ENCODE peak calls at places on chromosomes 7 and 10, in four cellular contexts. K is K562, E is GM12878, Q is HepG2. F is an unnamed sample.

GRCh38 chr7:81367335-81367801 is 402.5 kb downstream of the HGF start:
- DNase-seq in K (no peak), E (no peak), Q (no peak), F (no peak)

GRCh38 chr7:87984088-87984487 is 50.0 kb downstream of the ADAM22 start:
- DNase-seq in Q (no peak), E (no peak), K (no peak), F (no peak)

GRCh38 chr7:28258240-28258639 is 77.6 kb upstream of the JAZF1 start:
- DNase-seq in K (no peak), Q (no peak), E (no peak), F (no peak)

GRCh38 chr10:48525113-48525512 is 79.8 kb downstream of the ARHGAP22 start:
- DNase-seq in E (no peak), K (no peak), Q (no peak), F (no peak)

GRCh38 chr7:2437136-2437535 is 33.7 kb downstream of the CHST12 start:
- DNase-seq in E (no peak), Q (no peak), K (no peak), F (peak)

GRCh38 chr10:131186547-131187253 is 124.8 kb downstream of the TCERG1L start:
- DNase-seq in Q (no peak), E (no peak), K (no peak), F (no peak)

GRCh38 chr10:96283756-96284155 is 12.4 kb upstream of the BLNK start:
- DNase-seq in K (no peak), E (no peak), Q (no peak), F (no peak)

GRCh38 chr10:78980815-78981214 is 88.0 kb upstream of the ZMIZ1 start:
- DNase-seq in K (no peak), Q (no peak), E (no peak), F (no peak)

GRCh38 chr7:151249732-151250072 is 1.2 kb upstream of the SMARCD3 start:
- DNase-seq in K (peak), Q (no peak), E (no peak), F (no peak)

GRCh38 chr10:104657458-104657857 is 16.4 kb downstream of the SORCS3 start:
- DNase-seq in K (no peak), E (no peak), Q (no peak), F (no peak)

GRCh38 chr10:27547482-27547881 is 43.4 kb downstream of the RAB18 start:
- DNase-seq in K (no peak), E (no peak), Q (no peak), F (no peak)

GRCh38 chr7:139617074-139617473 is 93.6 kb downstream of the CLEC2L start:
- DNase-seq in E (no peak), Q (no peak), K (no peak), F (no peak)

GRCh38 chr7:102295346-102296178 is 8.9 kb downstream of the SH2B2 start:
- DNase-seq in Q (no peak), E (no peak), K (no peak), F (no peak)

GRCh38 chr7:140049339-140050024 is 13.3 kb downstream of the PARP12 start:
- DNase-seq in E (no peak), K (no peak), Q (peak), F (no peak)

GRCh38 chr10:128099901-128100300 is 26.3 kb downstream of the MKI67 start:
- DNase-seq in Q (no peak), K (no peak), E (no peak), F (no peak)

GRCh38 chr7:50212666-50213621 is 91.6 kb upstream of the IKZF1 start:
- DNase-seq in Q (no peak), E (no peak), K (no peak), F (no peak)

GRCh38 chr7:57579454-57579853 is 129.5 kb downstream of the ZNF716 start:
- DNase-seq in E (no peak), Q (no peak), K (no peak), F (no peak)

GRCh38 chr10:7233259-7233991 is 177.4 kb downstream of the SFMBT2 start:
- DNase-seq in Q (peak), E (no peak), K (peak), F (no peak)

GRCh38 chr10:35379226-35380137 is 43.2 kb downstream of the CCNY start:
- DNase-seq in Q (no peak), E (peak), K (peak), F (no peak)

GRCh38 chr7:151174246-151175046 is 7.0 kb upstream of the GBX1 start:
- DNase-seq in Q (no peak), K (no peak), E (no peak), F (no peak)

GRCh38 chr7:18087687-18088078 is 60.0 kb upstream of the PRPS1L1 start:
- DNase-seq in K (no peak), E (no peak), Q (no peak), F (peak)

GRCh38 chr10:23512355-23513058 is 73.6 kb downstream of the OTUD1 start:
- DNase-seq in Q (peak), E (no peak), K (peak), F (no peak)

GRCh38 chr7:133923974-133924373 is 203.2 kb upstream of the LRGUK start:
- DNase-seq in K (no peak), Q (no peak), E (no peak), F (no peak)

GRCh38 chr7:31775511-31775910 is 88.5 kb downstream of the PPP1R17 start:
- DNase-seq in Q (no peak), K (no peak), E (no peak), F (no peak)

GRCh38 chr7:140638311-140638791 is 2.3 kb downstream of the DENND2A start:
- DNase-seq in K (no peak), E (no peak), Q (no peak), F (no peak)

GRCh38 chr7:80014507-80014906 is 120.1 kb upstream of the GNAI1 start:
- DNase-seq in Q (no peak), E (no peak), K (no peak), F (peak)

GRCh38 chr7:149803551-149804074 is 30.2 kb upstream of the ZNF467 start:
- DNase-seq in K (no peak), Q (no peak), E (no peak), F (no peak)

GRCh38 chr7:72805526-72806494 is 22.2 kb downstream of the TYW1B start:
- DNase-seq in K (peak), E (no peak), Q (peak), F (no peak)

GRCh38 chr10:66587680-66588050 is 338.2 kb upstream of the LRRTM3 start:
- DNase-seq in E (no peak), K (no peak), Q (no peak), F (no peak)

GRCh38 chr7:115679976-115680375 is 350.6 kb downstream of the TFEC start:
- DNase-seq in Q (peak), K (no peak), E (peak), F (peak)

GRCh38 chr7:115679423-115679822 is 351.1 kb downstream of the TFEC start:
- DNase-seq in K (no peak), E (no peak), Q (no peak), F (no peak)

GRCh38 chr7:115676707-115677106 is 353.9 kb downstream of the TFEC start:
- DNase-seq in E (no peak), Q (no peak), K (no peak), F (no peak)

GRCh38 chr7:115676080-115676479 is 354.5 kb downstream of the TFEC start:
- DNase-seq in E (no peak), Q (no peak), K (no peak), F (peak)

DNA sequence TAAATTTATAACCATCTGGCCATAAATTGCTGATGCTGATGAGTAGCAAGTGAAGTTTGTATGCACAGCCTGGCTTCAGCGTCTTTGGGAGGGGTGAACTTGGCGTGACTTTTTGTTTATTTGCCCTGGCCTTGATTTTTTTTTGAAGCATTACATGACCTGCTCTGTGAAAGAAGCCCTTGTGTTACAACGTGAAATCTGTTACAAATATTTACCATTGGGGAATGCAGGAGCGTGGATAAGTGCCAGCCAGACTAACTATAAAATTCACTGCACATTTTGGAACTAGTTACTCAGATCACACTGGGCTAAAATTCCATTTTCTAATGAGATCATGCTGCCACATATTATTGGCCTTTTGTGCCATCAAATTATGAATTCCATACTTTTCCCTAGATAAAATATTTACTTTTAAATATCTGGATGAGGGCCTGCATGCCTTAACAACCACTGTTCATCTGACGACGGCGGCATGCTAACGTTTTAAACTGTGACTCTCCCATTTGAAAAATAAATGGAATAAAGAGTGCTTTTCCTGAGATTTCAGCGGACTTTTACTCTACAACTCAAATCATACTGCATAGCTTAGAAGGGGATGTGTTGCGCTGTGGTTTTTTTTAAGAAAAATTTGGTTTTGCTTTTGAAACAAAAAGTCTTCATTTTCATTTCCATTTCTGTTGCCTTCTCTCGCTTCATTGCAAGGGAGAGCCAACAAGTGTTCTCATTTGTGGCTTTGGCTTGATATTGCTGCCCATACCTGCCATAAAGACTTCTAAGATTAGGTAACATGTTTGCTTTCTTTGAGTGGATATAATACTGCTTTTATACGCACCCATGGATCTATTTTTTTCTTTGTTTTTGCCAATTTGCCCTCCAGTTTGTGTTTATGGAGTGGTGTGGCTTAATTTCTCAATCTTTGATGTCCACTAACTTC is 352.2 kb downstream of the TFEC start:
- DNase-seq in K (no peak), E (no peak), Q (peak), F (no peak)
- TF ChIP-seq TARDBP in K (no peak), E (no peak), Q (no peak), F (no peak)

GRCh38 chr10:44476421-44476820 is 91.5 kb upstream of the CXCL12 start:
- DNase-seq in E (no peak), Q (no peak), K (no peak), F (no peak)
- TF ChIP-seq TARDBP in E (no peak), Q (no peak), K (no peak), F (no peak)

DNA sequence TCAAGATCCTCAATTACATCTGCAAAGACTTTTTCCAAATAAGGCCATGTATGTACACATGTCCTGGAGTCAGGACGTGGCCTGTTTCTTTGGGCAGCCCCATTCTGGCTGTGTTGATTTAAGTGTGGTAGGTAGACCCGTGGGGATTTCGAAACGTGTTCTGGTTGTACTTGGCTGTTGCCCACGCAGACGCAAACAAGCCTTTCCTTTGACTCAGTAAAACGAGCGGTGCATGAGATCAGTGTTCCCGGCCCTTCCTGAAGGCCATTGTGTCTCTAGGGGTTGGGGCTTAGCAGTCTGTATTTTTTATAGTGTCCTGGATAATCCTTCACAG is 64.8 kb upstream of the DNAJB6 start:
- DNase-seq in Q (peak), K (no peak), E (no peak), F (no peak)
- TF ChIP-seq TARDBP in Q (no peak), K (no peak), E (no peak), F (no peak)

DNA sequence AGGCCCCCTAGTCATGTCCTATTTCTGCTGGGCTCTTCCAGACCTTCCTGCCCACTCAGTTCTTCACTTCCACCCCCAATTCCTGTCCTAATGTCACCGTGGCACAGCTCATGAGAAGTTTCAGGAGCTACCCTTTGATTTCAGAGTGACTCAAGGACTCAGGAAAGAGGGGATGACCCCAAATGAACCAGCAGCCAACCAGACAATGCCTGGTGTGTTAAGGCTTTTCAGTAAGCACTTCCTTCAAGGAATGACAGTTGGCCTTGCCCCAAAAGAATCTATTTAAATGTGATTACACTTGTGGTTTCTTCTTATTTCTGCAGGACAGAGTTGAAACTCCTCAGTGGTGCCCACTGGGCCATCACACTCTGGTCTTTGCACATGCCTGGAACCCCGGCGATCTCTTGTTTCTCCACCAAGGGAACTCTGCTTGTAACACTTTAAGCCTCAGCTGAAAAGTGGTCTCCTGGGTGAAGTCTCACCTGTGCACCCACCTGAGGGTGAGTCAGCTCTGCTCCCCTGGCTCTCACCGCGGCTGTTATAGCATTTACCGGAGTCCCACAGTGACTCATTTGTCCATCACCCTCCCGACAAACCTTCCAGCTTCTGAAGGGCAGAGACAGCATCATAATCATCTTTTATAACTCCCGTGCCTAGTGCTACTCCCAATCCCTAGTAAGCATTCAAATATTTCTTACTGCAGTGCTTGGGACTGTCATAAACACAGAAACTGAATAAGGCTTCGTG is 123.0 kb upstream of the SVIL start:
- DNase-seq in K (no peak), E (no peak), Q (no peak), F (no peak)
- TF ChIP-seq TARDBP in K (no peak), E (no peak), Q (no peak), F (no peak)

GRCh38 chr10:59575269-59575668 is 134.4 kb downstream of the SLC16A9 start:
- DNase-seq in E (no peak), Q (no peak), K (no peak), F (no peak)
- TF ChIP-seq TARDBP in E (no peak), Q (no peak), K (no peak), F (no peak)

GRCh38 chr10:114395361-114396022 is 8.8 kb downstream of the AFAP1L2 start:
- DNase-seq in E (no peak), Q (no peak), K (no peak), F (no peak)
- TF ChIP-seq TARDBP in E (no peak), Q (no peak), K (no peak), F (no peak)

DNA sequence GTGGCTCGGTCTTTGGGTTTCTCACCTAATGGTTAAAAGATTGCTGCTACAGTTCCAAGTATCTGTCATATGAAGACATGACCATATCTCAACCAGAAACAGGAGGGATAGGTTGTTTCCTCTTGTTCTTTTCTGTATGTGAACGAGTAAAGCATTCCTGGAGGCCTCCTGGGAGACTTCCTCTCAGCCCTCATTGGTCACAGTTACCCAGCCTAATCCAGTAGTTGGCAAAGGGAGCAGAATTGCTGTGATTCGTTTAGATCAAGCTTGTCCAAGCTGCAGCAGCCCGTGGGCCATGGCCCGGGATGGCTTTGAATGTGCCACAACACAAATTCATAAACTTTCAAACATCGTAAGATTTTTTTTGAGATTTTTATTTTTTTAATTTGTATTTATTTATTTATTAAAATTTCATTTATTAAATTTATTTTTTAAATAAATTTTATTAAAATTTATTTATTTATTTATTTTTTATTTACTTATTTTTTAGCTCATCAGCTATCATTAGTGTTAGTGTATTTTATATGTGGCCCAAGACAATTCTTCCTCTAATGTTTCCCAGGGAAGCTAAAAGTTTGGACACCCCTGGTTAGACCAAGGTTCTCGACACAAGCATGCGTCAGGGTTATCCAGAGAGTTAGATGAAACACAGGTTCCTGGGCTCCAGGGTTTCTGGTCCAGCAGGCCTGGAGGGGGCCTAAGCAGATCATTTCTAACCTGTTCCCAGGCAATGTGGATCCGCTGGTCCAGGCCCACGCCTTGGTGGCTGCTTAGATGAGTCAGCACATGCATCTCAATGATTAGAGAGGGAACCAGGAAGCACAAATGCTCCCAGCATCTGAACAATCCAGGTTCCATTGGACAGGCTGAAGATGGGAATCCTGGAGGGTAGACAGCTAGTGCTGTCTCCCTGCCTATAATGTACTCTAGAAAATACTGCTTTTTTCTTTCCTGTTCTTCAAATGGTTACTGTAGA is 25.6 kb downstream of the CDC123 start:
- DNase-seq in K (peak), E (no peak), Q (peak), F (no peak)
- TF ChIP-seq TARDBP in K (no peak), E (no peak), Q (no peak), F (no peak)

GRCh38 chr10:121155742-121156141 is 304.6 kb downstream of the WDR11 start:
- DNase-seq in K (no peak), E (no peak), Q (peak), F (no peak)
- TF ChIP-seq TARDBP in K (no peak), E (no peak), Q (no peak), F (no peak)

F was measured in HEK293T.